ENCODE peak calls at places on chromosomes 7 and 10, in nine cellular contexts. S is CD8-positive, alpha-beta T cell; O is WERI-Rb-1; U is Calu3; K is AG10803; D is cardiac muscle cell; R is ovary; L is testis; T is LNCaP clone FGC. V is an unnamed sample.

GRCh38 chr7:136133491-136133990 is 156.4 kb upstream of the MTPN start:
- DNase-seq in O (no peak), S (no peak), U (no peak), K (peak; percentile 21), T (no peak), D (no peak), R (no peak), L (no peak), V (no peak)

GRCh38 chr10:646118-646524 is 43.3 kb downstream of the DIP2C start:
- DNase-seq in R (no peak), D (no peak), O (no peak), U (no peak), T (no peak), L (no peak), S (no peak), K (no peak), V (no peak)

GRCh38 chr7:140646931-140647647 is 6.5 kb upstream of the DENND2A start:
- DNase-seq in R (peak; percentile 42), L (peak; percentile 52), K (no peak), D (peak; percentile 32), S (peak; percentile 12), U (peak; percentile 52), O (peak; percentile 86), T (no peak), V (peak; percentile 62)

GRCh38 chr7:116524221-116524608 is 621 bp upstream of the CAV1 start:
- DNase-seq in O (no peak), T (no peak), S (no peak), R (no peak), L (no peak), U (no peak), D (no peak), K (no peak), V (no peak)

GRCh38 chr10:27744478-27745379 is 890 bp downstream of the MKX start:
- DNase-seq in T (no peak), S (no peak), K (peak; percentile 71), D (peak; percentile 29), O (no peak), L (peak; percentile 18), R (peak; percentile 75), U (peak; percentile 39), V (peak; percentile 17)

GRCh38 chr10:4250497-4250887 is 465.5 kb upstream of the KLF6 start:
- DNase-seq in S (no peak), K (no peak), D (no peak), T (no peak), O (no peak), U (no peak), L (no peak), R (no peak), V (no peak)

GRCh38 chr7:157506268-157506667 is 169.5 kb downstream of the DNAJB6 start:
- DNase-seq in U (no peak), K (no peak), R (no peak), T (no peak), L (peak; percentile 4), S (no peak), O (no peak), D (no peak), V (no peak)

GRCh38 chr10:79019961-79020491 is 48.7 kb upstream of the ZMIZ1 start:
- DNase-seq in S (no peak), O (no peak), D (peak; percentile 86), R (peak; percentile 55), T (no peak), L (no peak), K (peak; percentile 75), U (no peak), V (no peak)

GRCh38 chr7:87151002-87151505 is 1.2 kb upstream of the DMTF1 start:
- DNase-seq in D (no peak), O (no peak), U (no peak), L (no peak), T (peak; percentile 56), S (no peak), K (no peak), R (no peak), V (no peak)

GRCh38 chr7:90629306-90629918 is 33.3 kb downstream of the CDK14 start:
- DNase-seq in S (no peak), L (no peak), K (peak; percentile 58), R (no peak), D (peak; percentile 75), O (peak; percentile 25), T (no peak), U (peak; percentile 34), V (peak; percentile 57)

GRCh38 chr10:122421054-122421625 is 33.3 kb upstream of the ARMS2 start:
- DNase-seq in U (no peak), R (no peak), O (no peak), T (no peak), K (peak; percentile 83), L (no peak), D (no peak), S (no peak), V (no peak)

GRCh38 chr7:102260856-102261255 is 25.8 kb upstream of the SH2B2 start:
- DNase-seq in T (no peak), O (no peak), D (peak; percentile 75), U (no peak), L (peak; percentile 49), R (peak; percentile 38), K (peak; percentile 36), S (no peak), V (no peak)

GRCh38 chr10:12488626-12489025 is 139.3 kb downstream of the CAMK1D start:
- DNase-seq in R (no peak), K (no peak), L (no peak), S (no peak), U (no peak), D (no peak), T (no peak), O (no peak), V (no peak)

GRCh38 chr10:124659380-124659779 is 84.8 kb downstream of the FAM53B start:
- DNase-seq in K (no peak), R (no peak), U (no peak), S (no peak), T (no peak), O (no peak), L (no peak), D (no peak), V (no peak)

GRCh38 chr10:81817611-81818160 is 57.3 kb upstream of the NRG3 start:
- DNase-seq in K (no peak), T (no peak), U (no peak), S (no peak), D (no peak), O (no peak), R (no peak), L (no peak), V (no peak)

GRCh38 chr7:138228764-138229163 is 152.5 kb downstream of the AKR1D1 start:
- DNase-seq in D (no peak), O (no peak), S (no peak), R (no peak), U (no peak), K (no peak), T (no peak), L (no peak), V (no peak)

GRCh38 chr10:117431160-117431559 is 55.9 kb upstream of the PDZD8 start:
- DNase-seq in T (no peak), S (no peak), R (no peak), K (peak; percentile 86), O (no peak), D (no peak), U (no peak), L (no peak), V (no peak)
- TF ChIP-seq CTCF in T (peak; percentile 39), S (no peak), R (no peak), K (peak; percentile 76), O (no peak), D (no peak), U (no peak), L (no peak), V (no peak)

DNA sequence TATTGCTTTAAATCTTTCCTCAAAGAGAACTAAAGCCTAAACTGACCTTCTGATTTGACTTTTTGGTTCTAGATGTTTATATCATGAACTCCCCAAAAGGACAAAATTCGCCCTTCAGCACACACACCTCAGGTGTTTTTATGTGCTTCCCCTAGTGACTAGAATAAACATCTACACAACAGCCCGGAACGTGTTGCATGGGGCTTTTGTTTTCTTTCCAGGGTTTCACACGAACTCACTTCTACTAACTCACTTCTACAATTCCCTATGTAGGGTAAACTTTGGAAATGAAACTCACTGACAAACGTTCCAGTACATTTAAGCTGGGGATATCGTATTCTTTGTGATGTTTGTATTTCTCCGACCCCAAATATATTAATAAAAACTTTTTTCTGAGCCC is 1.4 kb downstream of the TRA2A start:
- DNase-seq in L (no peak), K (peak; percentile 36), S (peak; percentile 11), T (no peak), D (peak; percentile 47), R (no peak), U (peak; percentile 56), O (no peak), V (peak; percentile 67)
- TF ChIP-seq CTCF in L (peak; percentile 20), K (peak; percentile 22), S (peak; percentile 37), T (no peak), D (peak; percentile 22), R (no peak), U (peak; percentile 12), O (no peak), V (no peak)

DNA sequence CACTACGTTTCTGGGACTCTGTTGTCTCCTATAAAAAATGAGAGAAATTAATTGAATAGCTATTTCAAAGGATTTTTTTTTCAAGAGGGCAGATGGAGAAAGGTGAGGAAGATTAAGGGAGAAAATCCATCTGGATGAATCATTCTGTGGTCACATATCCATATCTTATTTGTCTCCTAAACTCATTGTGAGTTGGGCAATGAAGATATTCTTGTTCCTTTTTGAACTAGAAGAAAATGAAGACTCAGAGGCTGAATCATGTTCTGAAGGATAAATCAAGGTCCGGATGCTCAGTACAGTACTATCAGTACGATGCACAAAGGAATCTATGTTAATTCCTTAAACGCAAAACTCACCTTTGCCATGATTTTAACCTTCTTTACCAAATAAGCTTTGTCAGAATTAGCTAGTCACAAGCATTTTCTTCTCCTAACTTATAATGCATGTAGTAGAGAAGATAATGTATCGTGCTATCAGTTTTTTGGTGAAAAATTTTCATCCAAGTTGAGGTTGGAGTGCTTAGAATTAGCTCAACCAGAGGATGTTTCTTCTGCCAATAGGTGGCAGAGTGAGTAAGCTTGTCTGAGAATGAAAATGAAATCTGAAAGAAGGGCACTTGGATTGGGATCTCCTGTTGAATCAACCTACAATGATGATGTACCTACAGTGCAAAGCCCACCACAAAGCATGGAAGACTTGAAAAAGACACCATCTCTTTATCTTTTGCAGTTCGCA is 446.9 kb downstream of the KIF20B start:
- DNase-seq in R (no peak), K (no peak), T (no peak), U (peak; percentile 14), L (no peak), D (peak; percentile 83), S (no peak), O (no peak), V (no peak)
- TF ChIP-seq CTCF in R (no peak), K (no peak), T (peak; percentile 76), U (peak; percentile 15), L (no peak), D (peak; percentile 78), S (no peak), O (peak; percentile 55), V (peak; percentile 36)

GRCh38 chr10:128631801-128632241 is 505.6 kb upstream of the MKI67 start:
- DNase-seq in D (peak; percentile 50), O (no peak), T (no peak), U (no peak), R (no peak), L (no peak), K (peak; percentile 16), S (no peak), V (no peak)
- TF ChIP-seq CTCF in D (peak; percentile 68), O (peak; percentile 33), T (peak; percentile 30), U (no peak), R (no peak), L (peak; percentile 52), K (peak; percentile 64), S (no peak), V (peak; percentile 34)

GRCh38 chr10:45581497-45582385 is 90.8 kb downstream of the ZFAND4 start:
- DNase-seq in D (no peak), L (no peak), S (no peak), T (no peak), U (no peak), K (no peak), R (no peak), O (no peak), V (no peak)
- TF ChIP-seq CTCF in D (no peak), L (no peak), S (no peak), T (no peak), U (no peak), K (no peak), R (no peak), O (no peak), V (no peak)

V was measured in GM10248.